ENCODE peak calls at places on chromosomes 5 and 9, in ten cellular contexts. I is RWPE2, T is amniotic stem cell, C is fibroblast of lung, E is nucleus accumbens, Z is A549, H is NCI-H774, X is SW 1271, P is D341Med, O is GM23338. L is an unnamed sample.

GRCh38 chr5:172943283-172943841 is 15.9 kb upstream of the RPL26L1 start:
- DNase-seq in I (no peak), T (peak), C (peak), E (peak), Z (no peak), H (no peak), X (no peak), P (no peak), O (peak), L (no peak)

GRCh38 chr5:82422001-82422740 is 144.0 kb upstream of the RPS23 start:
- DNase-seq in I (no peak), T (no peak), C (no peak), E (no peak), Z (no peak), H (no peak), X (no peak), P (no peak), O (no peak), L (no peak)

GRCh38 chr9:134031783-134032182 is 6.5 kb downstream of the BRD3OS start:
- DNase-seq in I (no peak), T (no peak), C (no peak), E (no peak), Z (no peak), H (no peak), X (no peak), P (peak), O (no peak), L (no peak)

GRCh38 chr9:106784076-106784475 is 78.9 kb upstream of the ZNF462 start:
- DNase-seq in I (no peak), T (no peak), C (peak), E (no peak), Z (no peak), H (no peak), X (no peak), P (no peak), O (no peak), L (no peak)

GRCh38 chr5:18811616-18812015 is 1176.4 kb downstream of the CDH18 start:
- DNase-seq in I (no peak), T (no peak), C (no peak), E (no peak), Z (no peak), H (no peak), X (no peak), P (no peak), O (peak), L (no peak)

GRCh38 chr9:133981589-133981957 is 10.6 kb downstream of the VAV2 start:
- DNase-seq in I (peak), T (no peak), C (no peak), E (no peak), Z (no peak), H (no peak), X (no peak), P (no peak), O (no peak), L (no peak)

GRCh38 chr5:97929383-97929782 is 746.3 kb upstream of the RIOK2 start:
- DNase-seq in I (no peak), T (no peak), C (peak), E (no peak), Z (no peak), H (no peak), X (no peak), P (no peak), O (no peak), L (no peak)

GRCh38 chr9:106449528-106449927 is 413.4 kb upstream of the ZNF462 start:
- DNase-seq in I (no peak), T (no peak), C (no peak), E (no peak), Z (no peak), H (no peak), X (no peak), P (no peak), O (no peak), L (no peak)

GRCh38 chr5:94188725-94189124 is 429.7 kb downstream of the KIAA0825 start:
- DNase-seq in I (no peak), T (no peak), C (no peak), E (no peak), Z (no peak), H (no peak), X (no peak), P (no peak), O (no peak), L (no peak)

GRCh38 chr5:109329296-109330252 is 80.2 kb downstream of the PJA2 start:
- DNase-seq in I (no peak), T (no peak), C (peak), E (no peak), Z (no peak), H (no peak), X (no peak), P (no peak), O (no peak), L (no peak)

GRCh38 chr9:6576930-6577329 is 68.6 kb downstream of the GLDC start:
- DNase-seq in I (no peak), T (no peak), C (no peak), E (peak), Z (no peak), H (no peak), X (no peak), P (no peak), O (no peak), L (no peak)

GRCh38 chr9:93450817-93451761 is at the start of gene FAM120A:
- DNase-seq in I (peak), T (peak), C (peak), E (peak), Z (peak), H (peak), X (peak), P (peak), O (peak), L (peak)